ENCODE peak calls at places on chromosomes 16 and 17, in nine cellular contexts. One of them, this sample, is unnamed.
A peak's percentile ranks its signal among the peaks of the same experiment; 100 is the strongest.

GRCh38 chr16:20676268-20676828 is 21.1 kb downstream of the ACSM1 start:
- DNase-seq in endothelial cell of umbilical vein: peak; percentile 29
- DNase-seq in A549: no peak
- DNase-seq in CD8-positive, alpha-beta memory T cell: no peak
- DNase-seq in suprapubic skin: no peak
- DNase-seq in lung: no peak
- DNase-seq in endodermal cell: no peak
- DNase-seq in stomach: peak; percentile 33
- DNase-seq in small intestine: peak; percentile 17
- DNase-seq in this sample: peak; percentile 43

GRCh38 chr16:87836844-87837581 is 32.3 kb downstream of the SLC7A5 start:
- DNase-seq in stomach: no peak
- DNase-seq in CD8-positive, alpha-beta memory T cell: no peak
- DNase-seq in endothelial cell of umbilical vein: peak; percentile 82
- DNase-seq in small intestine: no peak
- DNase-seq in A549: no peak
- DNase-seq in endodermal cell: no peak
- DNase-seq in suprapubic skin: no peak
- DNase-seq in lung: no peak
- DNase-seq in this sample: no peak

GRCh38 chr16:50367777-50368409 is 895 bp downstream of the BRD7 start:
- DNase-seq in CD8-positive, alpha-beta memory T cell: no peak
- DNase-seq in small intestine: no peak
- DNase-seq in endodermal cell: no peak
- DNase-seq in suprapubic skin: no peak
- DNase-seq in endothelial cell of umbilical vein: peak; percentile 15
- DNase-seq in A549: no peak
- DNase-seq in stomach: no peak
- DNase-seq in lung: no peak
- DNase-seq in this sample: no peak

GRCh38 chr17:66525338-66525737 is 222.9 kb downstream of the PRKCA start:
- DNase-seq in small intestine: no peak
- DNase-seq in stomach: no peak
- DNase-seq in CD8-positive, alpha-beta memory T cell: no peak
- DNase-seq in endothelial cell of umbilical vein: no peak
- DNase-seq in suprapubic skin: no peak
- DNase-seq in lung: no peak
- DNase-seq in endodermal cell: peak; percentile 2
- DNase-seq in A549: no peak
- DNase-seq in this sample: no peak

GRCh38 chr17:17835415-17836249 is 1.2 kb downstream of the SREBF1 start:
- DNase-seq in endothelial cell of umbilical vein: no peak
- DNase-seq in lung: no peak
- DNase-seq in A549: no peak
- DNase-seq in small intestine: no peak
- DNase-seq in suprapubic skin: no peak
- DNase-seq in CD8-positive, alpha-beta memory T cell: no peak
- DNase-seq in stomach: no peak
- DNase-seq in endodermal cell: no peak
- DNase-seq in this sample: no peak

GRCh38 chr16:59030923-59031485 is 296.9 kb upstream of the GOT2 start:
- DNase-seq in endothelial cell of umbilical vein: no peak
- DNase-seq in CD8-positive, alpha-beta memory T cell: no peak
- DNase-seq in endodermal cell: no peak
- DNase-seq in A549: no peak
- DNase-seq in suprapubic skin: no peak
- DNase-seq in small intestine: no peak
- DNase-seq in stomach: no peak
- DNase-seq in lung: no peak
- DNase-seq in this sample: no peak

GRCh38 chr17:13030459-13031305 is 12.9 kb upstream of the ELAC2 start:
- DNase-seq in lung: peak; percentile 39
- DNase-seq in endodermal cell: peak; percentile 83
- DNase-seq in small intestine: peak; percentile 43
- DNase-seq in endothelial cell of umbilical vein: peak; percentile 51
- DNase-seq in CD8-positive, alpha-beta memory T cell: peak; percentile 28
- DNase-seq in suprapubic skin: no peak
- DNase-seq in stomach: no peak
- DNase-seq in A549: peak; percentile 57
- DNase-seq in this sample: peak; percentile 1

GRCh38 chr17:15379659-15380058 is 38.3 kb upstream of the TEKT3 start:
- DNase-seq in lung: no peak
- DNase-seq in A549: no peak
- DNase-seq in suprapubic skin: no peak
- DNase-seq in endothelial cell of umbilical vein: no peak
- DNase-seq in stomach: no peak
- DNase-seq in CD8-positive, alpha-beta memory T cell: no peak
- DNase-seq in small intestine: no peak
- DNase-seq in endodermal cell: no peak
- DNase-seq in this sample: no peak

GRCh38 chr16:75074920-75075687 is 41.5 kb downstream of the LDHD start:
- DNase-seq in small intestine: peak; percentile 67
- DNase-seq in endodermal cell: no peak
- DNase-seq in stomach: peak; percentile 58
- DNase-seq in A549: no peak
- DNase-seq in lung: peak; percentile 33
- DNase-seq in suprapubic skin: no peak
- DNase-seq in CD8-positive, alpha-beta memory T cell: peak; percentile 84
- DNase-seq in endothelial cell of umbilical vein: peak; percentile 56
- DNase-seq in this sample: peak; percentile 86

GRCh38 chr16:74626741-74627416 is 20.0 kb upstream of the GLG1 start:
- DNase-seq in stomach: no peak
- DNase-seq in CD8-positive, alpha-beta memory T cell: no peak
- DNase-seq in small intestine: no peak
- DNase-seq in endothelial cell of umbilical vein: no peak
- DNase-seq in A549: no peak
- DNase-seq in endodermal cell: no peak
- DNase-seq in suprapubic skin: no peak
- DNase-seq in lung: no peak
- DNase-seq in this sample: no peak

GRCh38 chr17:40530988-40531971 is 29.9 kb upstream of the TNS4 start:
- DNase-seq in small intestine: no peak
- DNase-seq in A549: no peak
- DNase-seq in stomach: no peak
- DNase-seq in endothelial cell of umbilical vein: no peak
- DNase-seq in endodermal cell: peak; percentile 61
- DNase-seq in CD8-positive, alpha-beta memory T cell: peak; percentile 27
- DNase-seq in lung: no peak
- DNase-seq in suprapubic skin: peak; percentile 69
- DNase-seq in this sample: no peak

GRCh38 chr16:81181013-81181720 is 57.3 kb upstream of the BCO1 start:
- DNase-seq in stomach: peak; percentile 56
- DNase-seq in suprapubic skin: peak; percentile 94
- DNase-seq in CD8-positive, alpha-beta memory T cell: no peak
- DNase-seq in small intestine: peak; percentile 32
- DNase-seq in endothelial cell of umbilical vein: peak; percentile 77
- DNase-seq in lung: peak; percentile 75
- DNase-seq in A549: peak; percentile 93
- DNase-seq in endodermal cell: peak; percentile 97
- DNase-seq in this sample: no peak

GRCh38 chr16:84730406-84731106 is 30.8 kb downstream of the USP10 start:
- DNase-seq in lung: peak; percentile 70
- DNase-seq in CD8-positive, alpha-beta memory T cell: no peak
- DNase-seq in endothelial cell of umbilical vein: peak; percentile 93
- DNase-seq in endodermal cell: no peak
- DNase-seq in A549: peak; percentile 87
- DNase-seq in stomach: peak; percentile 63
- DNase-seq in small intestine: peak; percentile 83
- DNase-seq in suprapubic skin: no peak
- DNase-seq in this sample: peak; percentile 72

GRCh38 chr17:50549256-50549941 is 2.4 kb downstream of the SPATA20 start:
- DNase-seq in endothelial cell of umbilical vein: no peak
- DNase-seq in suprapubic skin: no peak
- DNase-seq in A549: no peak
- DNase-seq in stomach: no peak
- DNase-seq in small intestine: no peak
- DNase-seq in CD8-positive, alpha-beta memory T cell: no peak
- DNase-seq in endodermal cell: no peak
- DNase-seq in lung: no peak
- DNase-seq in this sample: no peak

GRCh38 chr16:21166561-21166961 is 8.1 kb downstream of the LDAF1 start:
- DNase-seq in A549: no peak
- DNase-seq in small intestine: no peak
- DNase-seq in CD8-positive, alpha-beta memory T cell: no peak
- DNase-seq in suprapubic skin: no peak
- DNase-seq in lung: no peak
- DNase-seq in endodermal cell: peak; percentile 61
- DNase-seq in stomach: no peak
- DNase-seq in endothelial cell of umbilical vein: no peak
- DNase-seq in this sample: no peak

GRCh38 chr17:27559506-27559931 is 71.5 kb upstream of the LGALS9 start:
- DNase-seq in endodermal cell: no peak
- DNase-seq in stomach: no peak
- DNase-seq in endothelial cell of umbilical vein: no peak
- DNase-seq in CD8-positive, alpha-beta memory T cell: no peak
- DNase-seq in lung: peak; percentile 40
- DNase-seq in A549: no peak
- DNase-seq in suprapubic skin: peak; percentile 80
- DNase-seq in small intestine: no peak
- DNase-seq in this sample: no peak

GRCh38 chr16:55082594-55082982 is 151.9 kb downstream of the IRX5 start:
- DNase-seq in small intestine: no peak
- DNase-seq in CD8-positive, alpha-beta memory T cell: no peak
- DNase-seq in suprapubic skin: no peak
- DNase-seq in lung: no peak
- DNase-seq in endodermal cell: peak; percentile 21
- DNase-seq in endothelial cell of umbilical vein: no peak
- DNase-seq in stomach: no peak
- DNase-seq in A549: no peak
- DNase-seq in this sample: no peak
- H3K4me3 ChIP-seq in small intestine: no peak overlapping the region
- H3K4me3 ChIP-seq in CD8-positive, alpha-beta memory T cell: no peak overlapping the region
- H3K4me3 ChIP-seq in suprapubic skin: no peak overlapping the region
- H3K4me3 ChIP-seq in lung: no peak overlapping the region
- H3K4me3 ChIP-seq in endodermal cell: no peak overlapping the region
- H3K4me3 ChIP-seq in endothelial cell of umbilical vein: no peak overlapping the region
- H3K4me3 ChIP-seq in stomach: no peak overlapping the region
- H3K4me3 ChIP-seq in A549: no peak overlapping the region
- H3K4me3 ChIP-seq in this sample: no peak overlapping the region

GRCh38 chr16:66377327-66377723 is 10.8 kb downstream of the CDH5 start:
- DNase-seq in stomach: no peak
- DNase-seq in A549: no peak
- DNase-seq in lung: no peak
- DNase-seq in suprapubic skin: no peak
- DNase-seq in endothelial cell of umbilical vein: no peak
- DNase-seq in endodermal cell: no peak
- DNase-seq in CD8-positive, alpha-beta memory T cell: no peak
- DNase-seq in small intestine: no peak
- DNase-seq in this sample: no peak
- H3K27ac ChIP-seq in stomach: no peak overlapping the region
- H3K27ac ChIP-seq in A549: no peak overlapping the region
- H3K27ac ChIP-seq in lung: no peak overlapping the region
- H3K27ac ChIP-seq in suprapubic skin: no peak overlapping the region
- H3K27ac ChIP-seq in endothelial cell of umbilical vein: peak overlapping the region; percentile 96
- H3K27ac ChIP-seq in endodermal cell: no peak overlapping the region
- H3K27ac ChIP-seq in CD8-positive, alpha-beta memory T cell: no peak overlapping the region
- H3K27ac ChIP-seq in small intestine: no peak overlapping the region
- H3K27ac ChIP-seq in this sample: no peak overlapping the region

GRCh38 chr16:4693296-4693955 is at the start of gene NUDT16L1:
- DNase-seq in lung: peak; percentile 95
- DNase-seq in CD8-positive, alpha-beta memory T cell: peak; percentile 95
- DNase-seq in stomach: peak; percentile 98
- DNase-seq in A549: peak; percentile 92
- DNase-seq in suprapubic skin: peak; percentile 96
- DNase-seq in small intestine: peak; percentile 98
- DNase-seq in endothelial cell of umbilical vein: peak; percentile 98
- DNase-seq in endodermal cell: peak; percentile 99
- DNase-seq in this sample: peak; percentile 96

GRCh38 chr16:4690946-4691665 is 2.3 kb upstream of the NUDT16L1 start:
- DNase-seq in lung: no peak
- DNase-seq in suprapubic skin: peak; percentile 59
- DNase-seq in endodermal cell: peak; percentile 48
- DNase-seq in endothelial cell of umbilical vein: no peak
- DNase-seq in stomach: no peak
- DNase-seq in CD8-positive, alpha-beta memory T cell: no peak
- DNase-seq in small intestine: no peak
- DNase-seq in A549: no peak
- DNase-seq in this sample: no peak

GRCh38 chr16:4693956-4694663 is 748 bp downstream of the NUDT16L1 start:
- DNase-seq in endodermal cell: peak; percentile 77
- DNase-seq in endothelial cell of umbilical vein: peak; percentile 28
- DNase-seq in stomach: peak; percentile 57
- DNase-seq in CD8-positive, alpha-beta memory T cell: peak; percentile 51
- DNase-seq in suprapubic skin: peak; percentile 73
- DNase-seq in lung: no peak
- DNase-seq in A549: no peak
- DNase-seq in small intestine: peak; percentile 51
- DNase-seq in this sample: no peak

GRCh38 chr16:4691666-4692412 is 1.5 kb upstream of the NUDT16L1 start:
- DNase-seq in A549: no peak
- DNase-seq in small intestine: no peak
- DNase-seq in stomach: no peak
- DNase-seq in CD8-positive, alpha-beta memory T cell: no peak
- DNase-seq in lung: no peak
- DNase-seq in suprapubic skin: peak; percentile 63
- DNase-seq in endodermal cell: peak; percentile 53
- DNase-seq in endothelial cell of umbilical vein: no peak
- DNase-seq in this sample: no peak

DNA sequence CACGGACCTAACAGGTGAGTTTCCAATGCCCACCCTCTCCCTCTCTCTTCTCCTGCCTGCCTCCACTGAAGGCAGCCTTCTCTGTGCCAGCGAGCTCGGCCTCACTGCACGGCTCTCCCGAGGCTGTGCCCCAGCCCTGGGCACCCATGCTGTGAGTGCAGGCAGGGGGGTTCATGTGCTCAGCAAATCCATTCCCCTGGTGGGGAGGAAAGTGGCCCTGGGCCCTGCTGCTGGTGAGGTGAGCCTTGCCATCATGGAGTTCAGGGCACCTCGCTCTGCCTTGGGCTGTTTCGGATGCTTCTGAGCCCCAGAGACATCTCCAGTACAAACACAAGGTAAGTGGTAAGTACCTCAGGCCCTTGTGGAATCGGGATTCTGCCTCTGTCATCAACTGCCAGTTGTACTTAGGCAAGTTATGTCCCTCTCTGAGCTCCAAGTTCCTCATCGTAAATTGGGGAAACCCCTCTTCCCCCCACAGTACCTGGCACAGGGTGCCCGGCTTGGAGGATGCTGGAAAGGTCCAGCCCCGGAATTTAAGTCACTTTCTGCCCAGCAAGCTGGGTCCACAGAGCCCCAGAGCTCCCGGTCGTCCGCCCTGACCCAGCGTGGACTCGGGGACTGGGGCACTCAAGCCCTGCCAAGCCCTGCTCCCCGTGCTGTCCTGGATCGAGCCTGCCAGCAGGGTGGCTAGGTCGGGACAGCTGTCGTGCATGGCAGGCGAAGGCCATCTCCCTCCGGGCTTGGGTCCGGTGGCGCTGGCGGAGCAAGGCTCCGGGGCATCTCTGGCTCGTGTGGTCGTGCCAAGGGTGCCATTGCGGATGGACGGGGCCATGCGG is 684 bp upstream of the NUDT16L1 start:
- DNase-seq in small intestine: peak; percentile 37
- DNase-seq in endothelial cell of umbilical vein: peak; percentile 19
- DNase-seq in suprapubic skin: peak; percentile 82
- DNase-seq in endodermal cell: peak; percentile 52
- DNase-seq in stomach: no peak
- DNase-seq in CD8-positive, alpha-beta memory T cell: peak; percentile 12
- DNase-seq in A549: no peak
- DNase-seq in lung: peak; percentile 49
- DNase-seq in this sample: peak; percentile 68
- H3K4me3 ChIP-seq in small intestine: peak overlapping the region; percentile 35
- H3K4me3 ChIP-seq in endothelial cell of umbilical vein: peak overlapping the region; percentile 31
- H3K4me3 ChIP-seq in suprapubic skin: peak overlapping the region; percentile 70
- H3K4me3 ChIP-seq in endodermal cell: peak overlapping the region; percentile 79
- H3K4me3 ChIP-seq in stomach: peak overlapping the region; percentile 86
- H3K4me3 ChIP-seq in CD8-positive, alpha-beta memory T cell: peak overlapping the region; percentile 88
- H3K4me3 ChIP-seq in A549: peak overlapping the region; percentile 93
- H3K4me3 ChIP-seq in lung: peak overlapping the region; percentile 60
- H3K4me3 ChIP-seq in this sample: peak overlapping the region; percentile 70

GRCh38 chr16:53775106-53775820 is 71.3 kb downstream of the FTO start:
- DNase-seq in endothelial cell of umbilical vein: no peak
- DNase-seq in small intestine: peak; percentile 43
- DNase-seq in stomach: no peak
- DNase-seq in lung: no peak
- DNase-seq in suprapubic skin: no peak
- DNase-seq in CD8-positive, alpha-beta memory T cell: no peak
- DNase-seq in endodermal cell: no peak
- DNase-seq in A549: peak; percentile 31
- DNase-seq in this sample: no peak
- H3K27ac ChIP-seq in endothelial cell of umbilical vein: no peak overlapping the region
- H3K27ac ChIP-seq in small intestine: no peak overlapping the region
- H3K27ac ChIP-seq in stomach: peak overlapping the region; percentile 34
- H3K27ac ChIP-seq in lung: no peak overlapping the region
- H3K27ac ChIP-seq in suprapubic skin: no peak overlapping the region
- H3K27ac ChIP-seq in CD8-positive, alpha-beta memory T cell: no peak overlapping the region
- H3K27ac ChIP-seq in endodermal cell: no peak overlapping the region
- H3K27ac ChIP-seq in A549: peak overlapping the region; percentile 80
- H3K27ac ChIP-seq in this sample: no peak overlapping the region